ENCODE peak calls at places on chromosomes 6 and 20, in eight cellular contexts. One of them, this sample, is unnamed.

GRCh38 chr6:43913388-43914271 is 143.6 kb downstream of the VEGFA start:
- DNase-seq in foreskin fibroblast: no peak
- DNase-seq in CD4-positive, alpha-beta T cell: no peak
- DNase-seq in GM20000: no peak
- DNase-seq in GM10248: no peak
- DNase-seq in WTC11: no peak
- DNase-seq in AG10803: no peak
- DNase-seq in BE2C: no peak
- DNase-seq in this sample: no peak

GRCh38 chr6:41779336-41779735 is 364 bp downstream of the FRS3 start:
- DNase-seq in foreskin fibroblast: no peak
- DNase-seq in CD4-positive, alpha-beta T cell: no peak
- DNase-seq in GM20000: no peak
- DNase-seq in GM10248: no peak
- DNase-seq in WTC11: no peak
- DNase-seq in AG10803: no peak
- DNase-seq in BE2C: no peak
- DNase-seq in this sample: no peak

GRCh38 chr20:8095648-8096572 is 36.2 kb upstream of the PLCB1 start:
- DNase-seq in foreskin fibroblast: peak
- DNase-seq in CD4-positive, alpha-beta T cell: no peak
- DNase-seq in GM20000: no peak
- DNase-seq in GM10248: no peak
- DNase-seq in WTC11: no peak
- DNase-seq in AG10803: peak
- DNase-seq in BE2C: no peak
- DNase-seq in this sample: no peak

GRCh38 chr6:108365488-108365887 is 70.6 kb downstream of the AFG1L start:
- DNase-seq in foreskin fibroblast: no peak
- DNase-seq in CD4-positive, alpha-beta T cell: no peak
- DNase-seq in GM20000: no peak
- DNase-seq in GM10248: no peak
- DNase-seq in WTC11: no peak
- DNase-seq in AG10803: peak
- DNase-seq in BE2C: no peak
- DNase-seq in this sample: no peak

GRCh38 chr6:108555399-108556052 is 5.2 kb upstream of the FOXO3 start:
- DNase-seq in foreskin fibroblast: no peak
- DNase-seq in CD4-positive, alpha-beta T cell: no peak
- DNase-seq in GM20000: no peak
- DNase-seq in GM10248: no peak
- DNase-seq in WTC11: no peak
- DNase-seq in AG10803: no peak
- DNase-seq in BE2C: no peak
- DNase-seq in this sample: no peak

GRCh38 chr6:45816674-45817297 is 198.9 kb downstream of the CLIC5 start:
- DNase-seq in foreskin fibroblast: no peak
- DNase-seq in CD4-positive, alpha-beta T cell: no peak
- DNase-seq in GM20000: no peak
- DNase-seq in GM10248: no peak
- DNase-seq in WTC11: no peak
- DNase-seq in AG10803: no peak
- DNase-seq in BE2C: no peak
- DNase-seq in this sample: no peak

GRCh38 chr6:157895585-157895984 is 72.5 kb downstream of the SNX9 start:
- DNase-seq in foreskin fibroblast: no peak
- DNase-seq in CD4-positive, alpha-beta T cell: no peak
- DNase-seq in GM20000: no peak
- DNase-seq in GM10248: no peak
- DNase-seq in WTC11: no peak
- DNase-seq in AG10803: no peak
- DNase-seq in BE2C: no peak
- DNase-seq in this sample: no peak

GRCh38 chr6:125701354-125701668 is 48.1 kb upstream of the HEY2 start:
- DNase-seq in foreskin fibroblast: no peak
- DNase-seq in CD4-positive, alpha-beta T cell: no peak
- DNase-seq in GM20000: no peak
- DNase-seq in GM10248: no peak
- DNase-seq in WTC11: no peak
- DNase-seq in AG10803: no peak
- DNase-seq in BE2C: no peak
- DNase-seq in this sample: no peak

GRCh38 chr6:133062077-133062476 is 179.1 kb upstream of the EYA4 start:
- DNase-seq in foreskin fibroblast: peak
- DNase-seq in CD4-positive, alpha-beta T cell: no peak
- DNase-seq in GM20000: no peak
- DNase-seq in GM10248: no peak
- DNase-seq in WTC11: no peak
- DNase-seq in AG10803: peak
- DNase-seq in BE2C: no peak
- DNase-seq in this sample: no peak

GRCh38 chr20:37523012-37523391 is 2.0 kb downstream of the NNAT start:
- DNase-seq in foreskin fibroblast: no peak
- DNase-seq in CD4-positive, alpha-beta T cell: no peak
- DNase-seq in GM20000: no peak
- DNase-seq in GM10248: no peak
- DNase-seq in WTC11: no peak
- DNase-seq in AG10803: no peak
- DNase-seq in BE2C: no peak
- DNase-seq in this sample: no peak

GRCh38 chr6:148225871-148226270 is 116.8 kb upstream of the SASH1 start:
- DNase-seq in foreskin fibroblast: no peak
- DNase-seq in CD4-positive, alpha-beta T cell: no peak
- DNase-seq in GM20000: no peak
- DNase-seq in GM10248: no peak
- DNase-seq in WTC11: no peak
- DNase-seq in AG10803: no peak
- DNase-seq in BE2C: no peak
- DNase-seq in this sample: no peak

GRCh38 chr20:62011403-62011791 is 54.3 kb downstream of the TAF4 start:
- DNase-seq in foreskin fibroblast: no peak
- DNase-seq in CD4-positive, alpha-beta T cell: no peak
- DNase-seq in GM20000: no peak
- DNase-seq in GM10248: no peak
- DNase-seq in WTC11: no peak
- DNase-seq in AG10803: no peak
- DNase-seq in BE2C: no peak
- DNase-seq in this sample: no peak

DNA sequence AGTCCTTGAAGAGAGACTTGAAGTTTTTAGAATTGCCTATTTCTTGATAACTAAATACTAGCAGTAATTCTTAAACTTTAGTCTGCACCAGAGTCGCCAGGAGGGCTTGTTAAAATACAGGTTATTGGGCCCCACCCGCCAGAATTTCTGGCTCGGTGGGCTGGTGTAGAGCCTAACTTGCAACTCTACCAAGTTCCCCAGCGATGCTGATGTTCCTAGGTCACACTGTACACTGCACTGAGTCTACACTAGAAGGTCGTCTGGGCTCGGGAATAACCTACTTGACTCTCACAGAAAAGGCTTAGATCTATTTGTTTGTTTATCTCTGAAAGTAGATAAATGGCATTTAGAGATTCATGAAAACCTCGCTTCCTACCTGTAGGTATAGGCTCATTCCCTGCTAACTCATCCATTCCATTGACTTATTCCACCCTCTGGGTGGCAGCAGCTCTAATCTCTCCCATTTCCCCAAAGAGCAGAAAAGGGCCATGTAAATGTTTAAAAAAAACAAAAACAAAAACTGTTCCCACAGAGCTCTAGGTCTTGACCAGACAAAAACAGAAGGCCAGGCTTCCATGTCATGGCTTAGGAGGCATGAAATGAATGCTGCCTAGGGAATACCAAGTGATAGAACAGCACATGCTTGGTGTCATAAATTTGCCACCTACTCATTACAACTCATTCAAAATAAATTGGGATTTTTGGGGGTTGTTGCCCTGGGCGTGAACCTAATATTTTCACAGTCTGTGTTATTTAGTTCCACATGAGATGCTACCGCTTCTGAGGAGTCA is 292.1 kb downstream of the ADGB start:
- DNase-seq in foreskin fibroblast: no peak
- DNase-seq in CD4-positive, alpha-beta T cell: no peak
- DNase-seq in GM20000: no peak
- DNase-seq in GM10248: no peak
- DNase-seq in WTC11: no peak
- DNase-seq in AG10803: peak
- DNase-seq in BE2C: no peak
- DNase-seq in this sample: no peak
- TF ChIP-seq CTCF in foreskin fibroblast: no peak
- TF ChIP-seq CTCF in CD4-positive, alpha-beta T cell: no peak
- TF ChIP-seq CTCF in GM20000: no peak
- TF ChIP-seq CTCF in GM10248: no peak
- TF ChIP-seq CTCF in WTC11: no peak
- TF ChIP-seq CTCF in AG10803: peak
- TF ChIP-seq CTCF in BE2C: peak
- TF ChIP-seq CTCF in this sample: no peak

DNA sequence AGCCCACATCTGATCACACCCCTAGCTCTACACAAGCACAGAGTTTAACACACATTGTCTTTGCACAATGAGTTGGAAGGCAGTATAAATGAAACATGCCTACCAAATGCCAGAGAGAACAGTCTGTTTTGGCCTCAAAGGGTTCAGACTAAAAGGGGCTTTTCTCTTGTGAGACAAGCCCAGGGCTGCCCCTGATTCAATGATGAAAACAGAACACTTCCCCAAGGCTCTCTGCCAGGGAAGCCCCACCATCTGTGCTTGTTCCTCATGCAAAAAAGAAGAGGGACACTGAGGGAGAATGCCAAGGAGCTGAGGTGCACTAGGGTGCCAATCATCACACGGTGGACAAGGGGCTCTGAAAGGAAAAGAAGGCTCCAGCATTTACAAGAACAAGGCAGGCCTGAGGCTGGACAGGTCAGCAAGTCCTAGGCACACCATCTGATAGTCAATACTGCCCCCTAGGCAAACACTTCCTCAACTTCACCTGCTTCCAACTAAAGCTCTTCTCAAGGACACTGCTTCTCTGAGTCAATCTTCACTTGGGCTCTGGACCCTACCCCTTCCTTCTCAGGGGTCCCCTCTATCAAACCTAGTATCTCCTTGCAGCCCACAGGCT is 37.5 kb upstream of the SLC4A11 start:
- DNase-seq in foreskin fibroblast: no peak
- DNase-seq in CD4-positive, alpha-beta T cell: no peak
- DNase-seq in GM20000: peak
- DNase-seq in GM10248: peak
- DNase-seq in WTC11: peak
- DNase-seq in AG10803: peak
- DNase-seq in BE2C: no peak
- DNase-seq in this sample: no peak
- TF ChIP-seq CTCF in foreskin fibroblast: no peak
- TF ChIP-seq CTCF in CD4-positive, alpha-beta T cell: no peak
- TF ChIP-seq CTCF in GM20000: peak
- TF ChIP-seq CTCF in GM10248: peak
- TF ChIP-seq CTCF in WTC11: no peak
- TF ChIP-seq CTCF in AG10803: peak
- TF ChIP-seq CTCF in BE2C: peak
- TF ChIP-seq CTCF in this sample: peak

GRCh38 chr6:34246563-34247391 is 2.0 kb downstream of the SMIM29 start:
- DNase-seq in foreskin fibroblast: peak
- DNase-seq in CD4-positive, alpha-beta T cell: peak
- DNase-seq in GM20000: peak
- DNase-seq in GM10248: peak
- DNase-seq in WTC11: peak
- DNase-seq in AG10803: no peak
- DNase-seq in BE2C: peak
- DNase-seq in this sample: no peak
- TF ChIP-seq CTCF in foreskin fibroblast: peak
- TF ChIP-seq CTCF in CD4-positive, alpha-beta T cell: peak
- TF ChIP-seq CTCF in GM20000: peak
- TF ChIP-seq CTCF in GM10248: peak
- TF ChIP-seq CTCF in WTC11: no peak
- TF ChIP-seq CTCF in AG10803: peak
- TF ChIP-seq CTCF in BE2C: peak
- TF ChIP-seq CTCF in this sample: peak

GRCh38 chr6:65091561-65091960 is 615.5 kb downstream of the EYS start:
- DNase-seq in foreskin fibroblast: no peak
- DNase-seq in CD4-positive, alpha-beta T cell: no peak
- DNase-seq in GM20000: no peak
- DNase-seq in GM10248: no peak
- DNase-seq in WTC11: no peak
- DNase-seq in AG10803: no peak
- DNase-seq in BE2C: peak
- DNase-seq in this sample: no peak
- TF ChIP-seq CTCF in foreskin fibroblast: no peak
- TF ChIP-seq CTCF in CD4-positive, alpha-beta T cell: no peak
- TF ChIP-seq CTCF in GM20000: no peak
- TF ChIP-seq CTCF in GM10248: no peak
- TF ChIP-seq CTCF in WTC11: no peak
- TF ChIP-seq CTCF in AG10803: no peak
- TF ChIP-seq CTCF in BE2C: no peak
- TF ChIP-seq CTCF in this sample: no peak

This sample was measured in CD14-positive monocyte.